ENCODE peak calls at places on chromosomes 5 and 9, in seven cellular contexts. R is stimulated activated CD8-positive, alpha-beta memory T cell treated with anti-CD3 and anti-CD28 coated beads, Interleukin-12 subunit alpha, Interleukin-12 subunit beta, amount 100 ng/mL, for 4 hours; D is A549; V is NCI-H345; Y is AG08396; U is Daoy; X is GM04503. L is an unnamed sample.

GRCh38 chr5:58240286-58240685 is 219.6 kb downstream of the PLK2 start:
- DNase-seq in D (peak), V (no peak), R (no peak), Y (peak), U (peak), X (no peak), L (no peak)

GRCh38 chr5:13821366-13821765 is 123.1 kb downstream of the DNAH5 start:
- DNase-seq in X (no peak), U (no peak), R (no peak), D (no peak), Y (no peak), V (no peak), L (no peak)

GRCh38 chr5:1547655-1548054 is 23.9 kb upstream of the LPCAT1 start:
- DNase-seq in V (no peak), X (no peak), U (no peak), R (no peak), Y (no peak), D (no peak), L (no peak)

GRCh38 chr5:32600057-32600622 is 14.8 kb downstream of the SUB1 start:
- DNase-seq in Y (peak), D (no peak), X (peak), V (no peak), R (no peak), U (peak), L (no peak)

GRCh38 chr5:158154226-158155005 is 295.5 kb upstream of the CLINT1 start:
- DNase-seq in Y (peak), U (peak), X (peak), R (no peak), D (no peak), V (no peak), L (no peak)

GRCh38 chr5:139183502-139183901 is 14.7 kb downstream of the SIL1 start:
- DNase-seq in Y (no peak), R (no peak), U (no peak), V (peak), X (no peak), D (no peak), L (no peak)

GRCh38 chr9:135788576-135789300 is 86.8 kb downstream of the KCNT1 start:
- DNase-seq in Y (no peak), X (no peak), R (no peak), U (no peak), D (no peak), V (no peak), L (peak)

GRCh38 chr5:67192719-67193464 is 3.7 kb downstream of the CD180 start:
- DNase-seq in D (no peak), X (no peak), U (no peak), V (no peak), R (no peak), Y (no peak), L (no peak)

GRCh38 chr5:171845857-171846785 is 60.5 kb downstream of the SMIM23 start:
- DNase-seq in D (no peak), V (no peak), R (no peak), U (no peak), Y (peak), X (no peak), L (no peak)

GRCh38 chr5:117220730-117221129 is 646.1 kb upstream of the SEMA6A start:
- DNase-seq in U (no peak), Y (no peak), D (no peak), R (no peak), X (no peak), V (no peak), L (no peak)

GRCh38 chr5:39193553-39194465 is 25.6 kb downstream of the FYB1 start:
- DNase-seq in X (no peak), D (no peak), V (no peak), Y (no peak), U (no peak), R (no peak), L (no peak)

GRCh38 chr5:100889165-100889564 is 13.9 kb downstream of the ST8SIA4 start:
- DNase-seq in X (no peak), V (no peak), U (no peak), R (no peak), Y (no peak), D (no peak), L (no peak)

GRCh38 chr9:37902804-37903580 is 935 bp downstream of the SLC25A51 start:
- DNase-seq in X (no peak), D (no peak), R (no peak), Y (peak), U (no peak), V (peak), L (no peak)

GRCh38 chr9:93501406-93501805 is 48.0 kb upstream of the FAM120AOS start:
- DNase-seq in V (no peak), Y (peak), X (no peak), R (no peak), U (peak), D (no peak), L (no peak)

GRCh38 chr5:14518638-14519037 is 63.0 kb upstream of the OTULINL start:
- DNase-seq in R (no peak), X (no peak), U (no peak), V (no peak), D (no peak), Y (no peak), L (no peak)

GRCh38 chr5:137629646-137630045 is 106.2 kb downstream of the KLHL3 start:
- DNase-seq in X (no peak), D (peak), V (peak), U (peak), Y (peak), R (no peak), L (no peak)

GRCh38 chr9:125183054-125183453 is 6.5 kb downstream of the PPP6C start:
- DNase-seq in X (no peak), Y (peak), D (no peak), R (no peak), U (no peak), V (no peak), L (no peak)

GRCh38 chr5:94402096-94402495 is 216.3 kb downstream of the KIAA0825 start:
- DNase-seq in D (no peak), Y (no peak), U (no peak), V (no peak), X (no peak), R (no peak), L (no peak)

GRCh38 chr5:138492552-138493045 is 27.3 kb downstream of the EGR1 start:
- DNase-seq in U (no peak), X (no peak), R (no peak), Y (no peak), V (no peak), D (no peak), L (no peak)

GRCh38 chr5:130052752-130053151 is 148.5 kb downstream of the CHSY3 start:
- DNase-seq in X (no peak), Y (no peak), V (no peak), D (no peak), U (no peak), R (no peak), L (no peak)

GRCh38 chr9:121674952-121675351 is 23.5 kb downstream of the DAB2IP start:
- DNase-seq in V (no peak), D (no peak), U (peak), Y (peak), X (no peak), R (no peak), L (no peak)